ENCODE peak calls at places on chromosomes 5 and 9, in nine cellular contexts. I is heart right ventricle, Q is tibial nerve, R is right cardiac atrium, E is GM12878, Y is SK-N-SH, X is T-helper 17 cell, V is hepatocyte, N is fibroblast of lung. Z is an unnamed sample. For H3K9me3, the result is how much of the 10 kb centered on the place peaks cover.

GRCh38 chr9:129095908-129096307 is 14.7 kb downstream of the CRAT start:
- DNase-seq in V (no peak), I (no peak), Y (no peak), R (no peak), E (no peak), N (no peak), Q (no peak), X (no peak), Z (no peak)

GRCh38 chr9:121376214-121376830 is 6.3 kb upstream of the STOM start:
- DNase-seq in Y (peak), R (no peak), Q (no peak), I (no peak), E (no peak), X (no peak), V (no peak), N (peak), Z (no peak)

GRCh38 chr9:137237759-137238726 is 3.0 kb upstream of the TUBB4B start:
- DNase-seq in Y (no peak), R (no peak), Q (no peak), N (no peak), V (no peak), E (no peak), I (no peak), X (no peak), Z (no peak)

GRCh38 chr9:94928696-94929372 is 202.3 kb downstream of the AOPEP start:
- DNase-seq in R (no peak), E (no peak), V (no peak), Y (peak), N (peak), Q (no peak), I (no peak), X (no peak), Z (no peak)

GRCh38 chr5:36438765-36439501 is 137.2 kb upstream of the RANBP3L start:
- DNase-seq in X (no peak), N (no peak), Q (no peak), Y (no peak), I (no peak), E (no peak), R (no peak), V (no peak), Z (no peak)

GRCh38 chr9:131739988-131740648 is at the start of gene RAPGEF1:
- DNase-seq in N (peak), R (peak), Q (no peak), V (peak), I (peak), X (peak), E (no peak), Y (peak), Z (peak)

GRCh38 chr5:16782227-16782626 is 153.9 kb downstream of the MYO10 start:
- DNase-seq in R (no peak), E (no peak), Y (no peak), X (no peak), I (no peak), N (no peak), Q (no peak), V (no peak), Z (no peak)

GRCh38 chr9:112752334-112753110 is 2.0 kb downstream of the SNX30 start:
- DNase-seq in R (no peak), V (no peak), I (no peak), Y (no peak), E (no peak), N (no peak), X (no peak), Q (no peak), Z (no peak)

GRCh38 chr5:88672644-88673493 is 210.1 kb downstream of the MEF2C start:
- DNase-seq in I (no peak), X (no peak), E (no peak), R (no peak), Q (no peak), Y (no peak), V (no peak), N (peak), Z (no peak)

GRCh38 chr5:38835887-38836286 is 9.9 kb upstream of the OSMR start:
- DNase-seq in E (no peak), Y (no peak), X (no peak), Q (no peak), I (no peak), V (no peak), N (peak), R (no peak), Z (no peak)

GRCh38 chr9:92180669-92181181 is 65.5 kb upstream of the SPTLC1 start:
- DNase-seq in I (no peak), Y (no peak), R (no peak), X (no peak), V (peak), E (no peak), N (peak), Q (no peak), Z (no peak)

GRCh38 chr5:37715361-37715760 is 124.5 kb downstream of the GDNF start:
- DNase-seq in R (no peak), I (no peak), E (no peak), N (peak), V (no peak), X (no peak), Y (no peak), Q (no peak), Z (no peak)

GRCh38 chr5:109016300-109016699 is 268.6 kb downstream of the FER start:
- DNase-seq in E (no peak), X (no peak), Q (no peak), I (no peak), R (no peak), V (no peak), Y (no peak), N (peak), Z (no peak)

GRCh38 chr5:59728356-59728755 is 165.2 kb downstream of the PDE4D start:
- DNase-seq in I (no peak), R (no peak), V (no peak), N (no peak), Y (no peak), X (no peak), Q (no peak), E (no peak), Z (no peak)

DNA sequence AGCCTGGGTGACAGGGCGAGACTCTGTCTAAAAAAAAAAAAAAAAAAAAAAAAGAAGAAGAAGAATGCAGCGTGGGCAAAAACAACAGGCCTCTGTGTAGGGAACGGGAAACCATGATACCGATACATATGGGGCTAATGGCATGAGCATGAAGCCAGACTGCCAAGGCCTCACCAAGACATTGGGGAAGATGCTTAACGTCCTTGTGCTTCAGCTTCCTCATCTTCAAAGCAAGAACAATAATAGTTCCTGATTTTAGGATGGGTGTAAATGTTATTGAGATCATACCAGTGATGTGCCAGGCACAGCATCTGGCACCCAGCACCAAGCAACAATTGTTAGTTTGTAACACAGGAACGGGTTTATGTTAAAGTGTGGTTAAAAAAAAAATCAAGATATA is 51.4 kb downstream of the NEURL1B start:
- DNase-seq in Y (no peak), I (no peak), R (no peak), V (no peak), N (no peak), Q (no peak), X (no peak), E (no peak), Z (no peak)
- H3K9me3 ChIP-seq in Y (under half), I (under half), R (under half), V (under half), N (under half), Q (under half), X (under half), E (under half), Z (under half)

DNA sequence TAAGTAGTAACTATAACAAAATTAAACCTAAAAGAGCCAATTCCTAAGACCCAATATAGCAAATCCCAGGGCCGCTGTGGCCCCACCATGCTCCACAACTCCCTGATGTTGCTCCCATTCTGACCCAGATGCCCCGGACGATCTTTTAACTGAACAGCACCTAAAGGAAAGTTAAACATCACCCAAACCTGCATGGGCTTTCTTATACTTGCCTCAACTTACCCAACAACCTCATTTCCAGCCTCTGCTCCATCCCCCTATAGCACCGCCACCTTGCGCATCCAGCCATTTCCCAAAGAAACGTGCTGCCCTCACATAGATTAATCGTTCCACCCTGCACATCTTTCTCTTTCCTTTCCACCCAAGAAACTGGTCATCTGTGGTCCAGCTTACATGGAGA is 54.6 kb downstream of the ZNF354C start:
- DNase-seq in R (no peak), V (no peak), N (no peak), I (no peak), Y (no peak), E (no peak), X (no peak), Q (no peak), Z (no peak)
- H3K9me3 ChIP-seq in R (under half), V (under half), N (under half), I (half or more), Y (under half), E (under half), X (under half), Q (half or more), Z (under half)

DNA sequence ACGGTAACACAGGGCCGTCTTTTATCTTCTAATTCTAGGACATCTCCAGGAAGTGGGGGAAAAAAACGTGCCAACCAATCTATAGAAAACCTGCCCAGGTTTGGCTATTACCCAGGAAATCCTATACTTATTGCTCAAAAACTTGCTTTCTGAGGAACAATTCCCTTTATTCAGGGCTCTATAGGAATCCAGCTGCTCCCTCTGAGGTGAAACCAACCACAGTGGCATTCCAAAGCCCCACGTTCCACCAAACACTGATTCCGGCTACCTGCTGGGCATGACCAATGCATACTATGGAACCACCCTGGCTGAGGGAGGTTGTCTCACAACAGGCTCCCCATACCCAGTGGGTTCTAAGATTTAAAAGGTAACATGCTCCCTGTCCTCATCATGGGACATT is 57.6 kb downstream of the GLIS3 start:
- DNase-seq in X (no peak), Q (no peak), V (no peak), E (no peak), R (no peak), N (no peak), Y (no peak), I (no peak), Z (no peak)
- H3K9me3 ChIP-seq in X (under half), Q (under half), V (under half), E (under half), R (under half), N (under half), Y (under half), I (under half), Z (under half)

GRCh38 chr9:8388132-8388531 is 588.6 kb upstream of the DMAC1 start:
- DNase-seq in Q (no peak), R (no peak), V (no peak), E (no peak), I (no peak), Y (no peak), X (no peak), N (no peak), Z (no peak)

GRCh38 chr9:8382777-8383527 is 583.4 kb upstream of the DMAC1 start:
- DNase-seq in V (no peak), Y (no peak), X (no peak), Q (no peak), E (no peak), I (no peak), R (no peak), N (peak), Z (no peak)

GRCh38 chr9:8384126-8384525 is 584.5 kb upstream of the DMAC1 start:
- DNase-seq in R (no peak), N (no peak), Q (no peak), I (no peak), V (no peak), Y (no peak), X (no peak), E (no peak), Z (no peak)

DNA sequence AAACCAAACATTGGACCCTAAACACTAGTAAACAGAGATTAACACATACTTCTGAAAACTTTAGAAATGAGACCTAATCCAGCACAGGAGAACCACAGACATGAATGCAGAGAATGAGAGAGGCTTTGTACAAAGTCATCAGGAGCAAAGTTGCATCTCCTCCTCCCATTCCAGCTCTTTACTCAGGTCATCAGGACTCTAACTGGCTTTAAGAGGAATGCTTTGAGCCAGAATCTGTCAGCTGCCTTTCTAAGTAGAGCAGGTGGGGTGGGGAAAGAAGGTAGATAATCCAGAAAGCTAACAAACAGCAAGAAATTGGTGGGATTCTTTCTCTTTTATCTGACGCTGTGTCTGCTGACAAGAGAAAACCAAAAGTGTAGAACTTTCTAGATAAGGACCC is 582.7 kb upstream of the DMAC1 start:
- DNase-seq in Y (no peak), V (no peak), X (no peak), R (no peak), N (no peak), Q (no peak), E (no peak), I (no peak), Z (no peak)
- H3K9me3 ChIP-seq in Y (under half), V (under half), X (under half), R (under half), N (under half), Q (under half), E (under half), I (under half), Z (under half)

GRCh38 chr5:3277590-3278196 is 317.9 kb upstream of the IRX1 start:
- DNase-seq in Q (no peak), R (no peak), N (no peak), Y (no peak), X (no peak), I (no peak), E (no peak), V (no peak), Z (no peak)
- H3K9me3 ChIP-seq in Q (under half), R (under half), N (under half), Y (under half), X (under half), I (under half), E (under half), V (under half), Z (under half)

GRCh38 chr5:140791111-140791510 is 3.5 kb upstream of the PCDHA2 start:
- DNase-seq in N (no peak), I (no peak), R (no peak), V (no peak), E (no peak), Q (no peak), X (no peak), Y (no peak), Z (no peak)
- H3K9me3 ChIP-seq in N (under half), I (under half), R (under half), V (under half), E (under half), Q (half or more), X (under half), Y (under half), Z (under half)

Z was measured in naive thymus-derived CD4-positive, alpha-beta T cell.